ENCODE peak calls at places on chromosomes 16 and 17, in four cellular contexts. Z, H, X and F are unnamed samples.

GRCh38 chr17:80106751-80107150 is 5.4 kb downstream of the GAA start:
- DNase-seq in Z (no peak), X (no peak), H (no peak), F (no peak)

GRCh38 chr17:41785091-41785875 is 1.2 kb downstream of the JUP start:
- DNase-seq in X (no peak), Z (no peak), H (no peak), F (peak; percentile 31)

GRCh38 chr17:8826808-8827435 is 27.8 kb upstream of the MFSD6L start:
- DNase-seq in Z (no peak), X (no peak), H (peak; percentile 3), F (no peak)

GRCh38 chr17:27947005-27947406 is 53.8 kb upstream of the LYRM9 start:
- DNase-seq in Z (peak; percentile 31), H (no peak), X (no peak), F (no peak)

GRCh38 chr16:30151091-30151490 is 28.1 kb upstream of the MAPK3 start:
- DNase-seq in Z (no peak), H (no peak), X (no peak), F (no peak)

GRCh38 chr16:87426423-87427215 is 34.5 kb downstream of the MAP1LC3B start:
- DNase-seq in X (no peak), H (no peak), Z (no peak), F (no peak)

GRCh38 chr17:28938552-28938951 is 12.8 kb downstream of the PHF12 start:
- DNase-seq in H (no peak), Z (no peak), X (no peak), F (no peak)

GRCh38 chr16:88915639-88916327 is 49.3 kb upstream of the PABPN1L start:
- DNase-seq in X (no peak), H (no peak), Z (no peak), F (no peak)

GRCh38 chr16:15640966-15641365 is 2.0 kb downstream of the MARF1 start:
- DNase-seq in H (no peak), Z (no peak), X (no peak), F (no peak)

GRCh38 chr17:19369107-19369778 is 6.7 kb upstream of the B9D1 start:
- DNase-seq in Z (no peak), H (no peak), X (no peak), F (no peak)

GRCh38 chr17:41048441-41048840 is 1.3 kb upstream of the KRTAP2-1 start:
- DNase-seq in Z (peak; percentile 54), H (peak; percentile 79), X (no peak), F (no peak)

GRCh38 chr17:78478757-78479297 is 98.4 kb downstream of the DNAH17 start:
- DNase-seq in Z (no peak), X (no peak), H (no peak), F (no peak)

GRCh38 chr16:25108054-25108453 is 3.5 kb upstream of the LCMT1 start:
- DNase-seq in Z (no peak), H (no peak), X (no peak), F (peak; percentile 33)

GRCh38 chr17:57580055-57580739 is 164.9 kb downstream of the CCDC182 start:
- DNase-seq in H (no peak), Z (no peak), X (no peak), F (no peak)

GRCh38 chr16:50522324-50522723 is 25.9 kb upstream of the NKD1 start:
- DNase-seq in X (no peak), H (no peak), Z (no peak), F (no peak)

GRCh38 chr16:528111-529011 is 849 bp downstream of the CAPN15 start:
- DNase-seq in X (peak; percentile 79), H (peak; percentile 60), Z (no peak), F (peak; percentile 76)

GRCh38 chr16:67445913-67446907 is 15.3 kb downstream of the HSD11B2 start:
- DNase-seq in Z (no peak), X (no peak), H (no peak), F (peak; percentile 43)

GRCh38 chr17:45782889-45783592 is 1.1 kb upstream of the CRHR1 start:
- DNase-seq in X (peak; percentile 70), Z (no peak), H (peak; percentile 37), F (peak; percentile 94)

GRCh38 chr17:78997881-78998280 is 11.7 kb downstream of the CANT1 start:
- DNase-seq in Z (no peak), H (peak; percentile 6), X (no peak), F (no peak)

GRCh38 chr16:64773638-64774037 is 348.2 kb downstream of the CDH11 start:
- DNase-seq in H (no peak), Z (no peak), X (no peak), F (peak; percentile 22)

GRCh38 chr16:57446530-57447141 is 549 bp downstream of the CIAPIN1 start:
- DNase-seq in Z (peak; percentile 52), X (no peak), H (peak; percentile 60), F (peak; percentile 37)

GRCh38 chr17:81831957-81832607 is 1.0 kb downstream of the MCRIP1 start:
- DNase-seq in H (peak; percentile 52), X (peak; percentile 82), Z (no peak), F (no peak)

GRCh38 chr16:21097151-21097550 is 53.5 kb downstream of the DNAH3 start:
- DNase-seq in X (no peak), H (peak; percentile 84), Z (no peak), F (no peak)

GRCh38 chr17:47731396-47731795 is 1.6 kb upstream of the TBX21 start:
- DNase-seq in H (no peak), Z (no peak), X (no peak), F (peak; percentile 14)

GRCh38 chr17:70278846-70279465 is 109.6 kb downstream of the KCNJ2 start:
- DNase-seq in X (no peak), H (no peak), Z (no peak), F (peak; percentile 17)

GRCh38 chr16:27080870-27081269 is 14.1 kb downstream of the C16orf82 start:
- DNase-seq in Z (no peak), X (no peak), H (peak; percentile 43), F (peak; percentile 25)

GRCh38 chr16:87809150-87809902 is 43.5 kb upstream of the KLHDC4 start:
- DNase-seq in Z (no peak), X (no peak), H (no peak), F (no peak)

GRCh38 chr16:715448-716249 is 731 bp downstream of the METRN start:
- DNase-seq in X (peak; percentile 79), H (peak; percentile 46), Z (no peak), F (peak; percentile 81)

GRCh38 chr16:67822511-67822910 is 15.8 kb downstream of the TSNAXIP1 start:
- DNase-seq in H (peak; percentile 37), Z (no peak), X (no peak), F (no peak)

GRCh38 chr17:66755101-66755943 is 79.6 kb upstream of the CACNG5 start:
- DNase-seq in X (no peak), H (no peak), Z (no peak), F (no peak)

GRCh38 chr17:80501739-80502577 is 25.6 kb upstream of the NPTX1 start:
- DNase-seq in X (no peak), Z (no peak), H (no peak), F (no peak)

GRCh38 chr17:68199837-68200688 is 47.8 kb upstream of the AMZ2 start:
- DNase-seq in X (peak; percentile 67), Z (no peak), H (no peak), F (peak; percentile 46)

GRCh38 chr16:23398987-23399805 is 53.8 kb downstream of the COG7 start:
- DNase-seq in Z (no peak), H (no peak), X (no peak), F (no peak)

GRCh38 chr17:16283705-16284104 is 66.7 kb downstream of the PIGL start:
- DNase-seq in H (no peak), Z (no peak), X (no peak), F (no peak)

GRCh38 chr17:38982858-38983746 is 15.9 kb upstream of the FBXO47 start:
- DNase-seq in H (peak; percentile 63), X (peak; percentile 57), Z (peak; percentile 62), F (peak; percentile 75)

GRCh38 chr17:56367381-56367780 is 214.1 kb downstream of the ANKFN1 start:
- DNase-seq in Z (no peak), H (no peak), X (no peak), F (no peak)

GRCh38 chr17:76747716-76748360 is 9.9 kb downstream of the MFSD11 start:
- DNase-seq in X (no peak), Z (peak; percentile 98), H (no peak), F (no peak)

GRCh38 chr16:89471225-89471624 is 19.1 kb downstream of the ANKRD11 start:
- DNase-seq in X (no peak), H (peak; percentile 81), Z (no peak), F (no peak)